ENCODE peak calls at places on chromosomes 1 and 21, in nine cellular contexts. T is astrocyte; Y is CD4-positive, alpha-beta T cell; A is brain microvascular endothelial cell; L is gastrocnemius medialis; Z is OCI-LY7; P is A549; M is ascending aorta; V is IMR-90. Q is an unnamed sample.

GRCh38 chr21:44436958-44437357 is 18.4 kb upstream of the LRRC3 start:
- DNase-seq in T (no peak), Y (no peak), A (no peak), L (no peak), Z (no peak), P (no peak), M (no peak), V (no peak), Q (peak; percentile 1)

GRCh38 chr1:9448132-9449105 is 90.8 kb upstream of the SLC25A33 start:
- DNase-seq in T (peak; percentile 41), Y (no peak), A (peak; percentile 39), L (peak; percentile 56), Z (no peak), P (no peak), M (no peak), V (peak; percentile 23), Q (no peak)

GRCh38 chr1:44808063-44808937 is at the start of gene BTBD19:
- DNase-seq in T (peak; percentile 84), Y (no peak), A (peak; percentile 88), L (peak; percentile 51), Z (no peak), P (peak; percentile 65), M (peak; percentile 10), V (peak; percentile 91), Q (peak; percentile 75)

GRCh38 chr1:67324068-67324467 is 16.4 kb downstream of the IL12RB2 start:
- DNase-seq in T (no peak), Y (no peak), A (no peak), L (no peak), Z (no peak), P (no peak), M (no peak), V (no peak), Q (no peak)

GRCh38 chr1:90208949-90209348 is 214.0 kb downstream of the ZNF326 start:
- DNase-seq in T (no peak), Y (no peak), A (no peak), L (no peak), Z (no peak), P (no peak), M (no peak), V (no peak), Q (no peak)

GRCh38 chr1:51661081-51661518 is 44.2 kb downstream of the OSBPL9 start:
- DNase-seq in T (peak; percentile 97), Y (no peak), A (peak; percentile 96), L (no peak), Z (no peak), P (peak; percentile 58), M (no peak), V (peak; percentile 96), Q (no peak)

GRCh38 chr1:185438936-185439335 is 121.9 kb upstream of the IVNS1ABP start:
- DNase-seq in T (peak; percentile 14), Y (no peak), A (no peak), L (no peak), Z (no peak), P (no peak), M (no peak), V (no peak), Q (no peak)

GRCh38 chr1:156833598-156833997 is 16.9 kb upstream of the SH2D2A start:
- DNase-seq in T (no peak), Y (no peak), A (no peak), L (no peak), Z (no peak), P (no peak), M (no peak), V (no peak), Q (no peak)

GRCh38 chr1:221991221-221991620 is 249.3 kb upstream of the DUSP10 start:
- DNase-seq in T (peak; percentile 88), Y (no peak), A (peak; percentile 32), L (no peak), Z (no peak), P (no peak), M (no peak), V (peak; percentile 67), Q (no peak)

GRCh38 chr21:32174819-32175218 is 104.0 kb downstream of the MIS18A start:
- DNase-seq in T (no peak), Y (no peak), A (no peak), L (no peak), Z (no peak), P (no peak), M (no peak), V (no peak), Q (no peak)

GRCh38 chr1:107965112-107965991 is at the start of gene VAV3:
- DNase-seq in T (peak; percentile 37), Y (peak; percentile 28), A (peak; percentile 41), L (peak; percentile 30), Z (peak; percentile 81), P (peak; percentile 67), M (peak; percentile 26), V (peak; percentile 10), Q (peak; percentile 39)
- TF ChIP-seq CTCF in T (peak; percentile 3), Y (no peak), A (peak; percentile 47), L (no peak), Z (peak; percentile 67), P (no peak), M (no peak), V (no peak), Q (no peak)

GRCh38 chr1:200275415-200275814 is 134.4 kb downstream of the ZNF281 start:
- DNase-seq in T (no peak), Y (no peak), A (no peak), L (no peak), Z (no peak), P (no peak), M (no peak), V (no peak), Q (no peak)

GRCh38 chr1:200272669-200273068 is 137.2 kb downstream of the ZNF281 start:
- DNase-seq in T (no peak), Y (no peak), A (no peak), L (no peak), Z (no peak), P (no peak), M (no peak), V (no peak), Q (no peak)

GRCh38 chr1:200273305-200273704 is 136.5 kb downstream of the ZNF281 start:
- DNase-seq in T (no peak), Y (no peak), A (no peak), L (no peak), Z (no peak), P (no peak), M (no peak), V (no peak), Q (no peak)

GRCh38 chr1:200274121-200274520 is 135.7 kb downstream of the ZNF281 start:
- DNase-seq in T (no peak), Y (no peak), A (no peak), L (no peak), Z (no peak), P (no peak), M (no peak), V (no peak), Q (no peak)

DNA sequence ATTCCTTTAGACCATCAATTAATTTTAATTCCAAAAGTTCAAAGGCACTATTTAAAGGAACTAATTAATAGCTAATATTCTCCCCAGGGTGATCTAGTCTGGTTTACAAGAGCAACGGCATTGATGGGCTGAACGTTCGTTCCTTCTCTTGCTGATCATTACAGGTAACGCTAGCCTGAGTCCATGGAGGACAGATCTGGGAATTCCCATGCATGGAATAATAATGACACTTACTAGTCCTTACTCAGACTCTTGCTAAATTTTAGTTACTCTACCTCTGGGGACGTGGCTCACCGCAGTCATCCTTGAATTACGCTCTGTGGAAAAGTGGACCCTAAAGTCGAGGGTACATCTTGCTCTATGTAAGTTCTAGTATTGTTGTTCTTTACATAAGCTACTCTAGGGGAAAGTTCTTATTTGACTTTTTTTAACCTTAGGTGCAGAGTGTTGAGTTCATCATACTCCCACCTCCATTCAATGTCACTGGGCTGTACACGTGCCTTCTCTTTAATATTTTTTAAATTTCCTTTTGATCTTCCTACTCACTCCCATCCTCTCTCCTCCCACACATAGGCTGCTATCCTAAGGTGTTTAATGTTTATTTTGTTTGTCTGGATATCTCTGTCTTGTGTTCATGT is 133.9 kb downstream of the ZNF281 start:
- DNase-seq in T (no peak), Y (no peak), A (no peak), L (no peak), Z (no peak), P (no peak), M (no peak), V (no peak), Q (no peak)
- H3K27ac ChIP-seq in T (no peak overlapping the region), Y (no peak overlapping the region), A (no peak overlapping the region), L (no peak overlapping the region), Z (no peak overlapping the region), P (no peak overlapping the region), M (no peak overlapping the region), V (no peak overlapping the region), Q (no peak overlapping the region)

GRCh38 chr1:19096036-19096833 is 113.8 kb downstream of the UBR4 start:
- DNase-seq in T (no peak), Y (no peak), A (no peak), L (no peak), Z (no peak), P (peak; percentile 56), M (no peak), V (peak; percentile 7), Q (peak; percentile 66)
- TF ChIP-seq CTCF in T (peak; percentile 37), Y (peak; percentile 38), A (peak; percentile 61), L (peak; percentile 59), Z (peak; percentile 22), P (peak; percentile 69), M (no peak), V (peak; percentile 34), Q (peak; percentile 62)

GRCh38 chr1:150210741-150211140 is 25.2 kb downstream of the ANP32E start:
- DNase-seq in T (no peak), Y (no peak), A (no peak), L (no peak), Z (no peak), P (no peak), M (no peak), V (no peak), Q (no peak)

GRCh38 chr1:150207278-150207971 is 28.5 kb downstream of the ANP32E start:
- DNase-seq in T (no peak), Y (no peak), A (no peak), L (no peak), Z (no peak), P (no peak), M (no peak), V (no peak), Q (no peak)

GRCh38 chr1:150213170-150214098 is 22.5 kb downstream of the ANP32E start:
- DNase-seq in T (peak; percentile 84), Y (peak; percentile 89), A (peak; percentile 92), L (peak; percentile 93), Z (peak; percentile 98), P (peak; percentile 98), M (peak; percentile 81), V (peak; percentile 84), Q (peak; percentile 96)

GRCh38 chr1:150212070-150212469 is 23.8 kb downstream of the ANP32E start:
- DNase-seq in T (no peak), Y (no peak), A (no peak), L (no peak), Z (no peak), P (no peak), M (no peak), V (no peak), Q (no peak)

GRCh38 chr1:150210086-150210485 is 25.8 kb downstream of the ANP32E start:
- DNase-seq in T (no peak), Y (no peak), A (no peak), L (no peak), Z (no peak), P (no peak), M (no peak), V (no peak), Q (no peak)
- H3K27ac ChIP-seq in T (no peak overlapping the region), Y (no peak overlapping the region), A (no peak overlapping the region), L (no peak overlapping the region), Z (no peak overlapping the region), P (no peak overlapping the region), M (no peak overlapping the region), V (no peak overlapping the region), Q (no peak overlapping the region)